ENCODE peak calls at places on chromosomes 2 and 18, in five cellular contexts. C is breast epithelium, H is HTR-8/SVneo, D is NCI-H345, X is adrenal gland. V is an unnamed sample.
A peak's percentile ranks its signal among the peaks of the same experiment; 100 is the strongest.

GRCh38 chr2:3076848-3077735 is 300.5 kb downstream of the EIPR1 start:
- DNase-seq in C (no peak), X (no peak), H (no peak), D (peak; percentile 61), V (no peak)

GRCh38 chr18:21004721-21005120 is 106.9 kb downstream of the ROCK1 start:
- DNase-seq in H (peak; percentile 6), C (no peak), D (no peak), X (no peak), V (no peak)

GRCh38 chr18:58223717-58224424 is 179.8 kb downstream of the NEDD4L start:
- DNase-seq in C (peak; percentile 73), X (peak; percentile 88), D (no peak), H (peak; percentile 79), V (no peak)

GRCh38 chr2:54632733-54633692 is 90.4 kb upstream of the EML6 start:
- DNase-seq in C (no peak), H (no peak), D (no peak), X (peak; percentile 82), V (no peak)

GRCh38 chr2:163265562-163265961 is 427.0 kb upstream of the KCNH7 start:
- DNase-seq in D (no peak), X (no peak), C (no peak), H (no peak), V (no peak)

GRCh38 chr2:210553371-210553770 is 3.0 kb upstream of the CPS1 start:
- DNase-seq in X (no peak), H (no peak), D (no peak), C (no peak), V (no peak)

GRCh38 chr18:11741505-11742145 is 52.6 kb downstream of the GNAL start:
- DNase-seq in C (no peak), H (peak; percentile 39), X (no peak), D (no peak), V (no peak)

GRCh38 chr18:8839285-8839684 is 133.9 kb downstream of the MTCL1 start:
- DNase-seq in X (peak; percentile 65), H (no peak), D (no peak), C (no peak), V (no peak)

GRCh38 chr2:179340678-179341077 is 76.0 kb upstream of the SESTD1 start:
- DNase-seq in D (peak; percentile 19), C (no peak), X (no peak), H (no peak), V (no peak)

GRCh38 chr2:54983345-54984235 is 66.7 kb downstream of the RTN4 start:
- DNase-seq in X (no peak), H (no peak), D (no peak), C (no peak), V (no peak)

GRCh38 chr18:10023853-10024638 is 110.2 kb downstream of the VAPA start:
- DNase-seq in H (no peak), D (peak; percentile 70), X (peak; percentile 13), C (no peak), V (no peak)

GRCh38 chr18:49725809-49726514 is 87.4 kb downstream of the ACAA2 start:
- DNase-seq in C (no peak), X (peak; percentile 67), D (no peak), H (peak; percentile 76), V (no peak)

GRCh38 chr2:178873912-178874311 is 66.7 kb upstream of the TTN start:
- DNase-seq in H (no peak), X (no peak), C (no peak), D (no peak), V (no peak)

GRCh38 chr2:84823229-84823628 is 57.7 kb downstream of the TRABD2A start:
- DNase-seq in X (no peak), C (no peak), H (no peak), D (no peak), V (no peak)

GRCh38 chr2:116809074-116809473 is 1005.4 kb upstream of the DDX18 start:
- DNase-seq in H (no peak), X (no peak), D (no peak), C (no peak), V (no peak)

GRCh38 chr18:11857177-11857887 is 6.1 kb downstream of the CHMP1B start:
- DNase-seq in X (peak; percentile 85), C (no peak), D (no peak), H (peak; percentile 84), V (peak; percentile 69)

GRCh38 chr2:239929504-239929903 is 95.6 kb downstream of the NDUFA10 start:
- DNase-seq in D (no peak), X (peak; percentile 23), H (no peak), C (peak; percentile 31), V (no peak)

GRCh38 chr2:217664761-217665160 is 338.0 kb downstream of the TNS1 start:
- DNase-seq in C (no peak), D (no peak), H (no peak), X (no peak), V (no peak)

GRCh38 chr2:190333395-190333794 is 10.0 kb upstream of the INPP1 start:
- DNase-seq in C (no peak), H (no peak), D (no peak), X (no peak), V (no peak)

GRCh38 chr18:69759046-69759445 is 188.6 kb downstream of the CD226 start:
- DNase-seq in X (no peak), H (no peak), D (no peak), C (no peak), V (no peak)

GRCh38 chr18:48137354-48138208 is 207.1 kb upstream of the SMAD2 start:
- DNase-seq in D (peak; percentile 12), H (no peak), X (no peak), C (no peak), V (no peak)